ENCODE peak calls at places on chromosomes 3 and 15, in nine cellular contexts. S is transverse colon, W is suprapubic skin, M is tibial nerve, Y is ovary, B is K562, J is esophagus muscularis mucosa, N is GM12878, E is stomach. O is an unnamed sample. For H3K36me3, the result is how much of the 10 kb centered on the place peaks cover.

GRCh38 chr3:174822320-174822719 is 36.8 kb upstream of the NAALADL2 start:
- DNase-seq in N (no peak), E (no peak), B (no peak), W (no peak), M (no peak), Y (no peak), J (no peak), S (no peak), O (no peak)

GRCh38 chr15:27665002-27665401 is 434.1 kb downstream of the OCA2 start:
- DNase-seq in W (no peak), B (no peak), Y (no peak), J (peak), E (no peak), M (no peak), S (no peak), N (no peak), O (no peak)

GRCh38 chr15:35487417-35487816 is 58.5 kb downstream of the DPH6 start:
- DNase-seq in Y (no peak), B (no peak), W (no peak), N (no peak), E (no peak), J (no peak), S (no peak), M (no peak), O (no peak)

GRCh38 chr3:63349583-63350177 is 71.6 kb downstream of the SYNPR start:
- DNase-seq in S (peak), Y (no peak), B (peak), E (peak), W (no peak), J (no peak), M (no peak), N (no peak), O (no peak)

GRCh38 chr3:32026583-32026982 is 45.0 kb downstream of the ZNF860 start:
- DNase-seq in M (no peak), N (no peak), B (no peak), Y (no peak), E (no peak), W (no peak), S (no peak), J (no peak), O (no peak)

GRCh38 chr3:197430961-197431910 is 124.5 kb downstream of the BDH1 start:
- DNase-seq in N (no peak), M (no peak), B (no peak), Y (no peak), J (no peak), W (no peak), S (no peak), E (no peak), O (no peak)

GRCh38 chr3:126474498-126475410 is 937 bp downstream of the ZXDC start:
- DNase-seq in W (peak), S (peak), B (peak), E (peak), N (no peak), M (no peak), J (no peak), Y (no peak), O (peak)

GRCh38 chr3:61612211-61612995 is 51.0 kb downstream of the PTPRG start:
- DNase-seq in E (no peak), J (no peak), S (no peak), W (no peak), M (no peak), N (no peak), B (no peak), Y (no peak), O (no peak)

GRCh38 chr3:79006077-79006476 is 761.7 kb downstream of the ROBO1 start:
- DNase-seq in N (no peak), E (no peak), B (no peak), M (no peak), W (no peak), S (no peak), J (no peak), Y (no peak), O (no peak)

GRCh38 chr3:141920701-141921100 is 44.3 kb downstream of the ATP1B3 start:
- DNase-seq in M (no peak), B (no peak), W (no peak), Y (no peak), E (no peak), S (no peak), J (no peak), N (no peak), O (no peak)

GRCh38 chr3:119964294-119964693 is 130.0 kb downstream of the GSK3B start:
- DNase-seq in W (no peak), B (no peak), S (no peak), J (no peak), N (no peak), E (no peak), M (no peak), Y (no peak), O (no peak)

GRCh38 chr15:78247895-78248294 is 13.5 kb upstream of the ACSBG1 start:
- DNase-seq in E (no peak), B (no peak), J (no peak), N (no peak), Y (no peak), M (no peak), W (no peak), S (no peak), O (peak)

GRCh38 chr3:98343647-98344507 is 9.8 kb upstream of the OR5K4 start:
- DNase-seq in Y (no peak), J (no peak), N (no peak), S (peak), W (no peak), M (no peak), B (peak), E (no peak), O (no peak)

GRCh38 chr3:132033471-132033870 is 1.3 kb downstream of the CPNE4 start:
- DNase-seq in S (no peak), M (no peak), N (no peak), Y (no peak), J (no peak), B (no peak), W (no peak), E (no peak), O (no peak)

GRCh38 chr15:70286110-70286806 is 188.5 kb upstream of the TLE3 start:
- DNase-seq in M (no peak), J (no peak), Y (no peak), B (no peak), S (no peak), E (no peak), N (no peak), W (no peak), O (no peak)

GRCh38 chr3:28590216-28590615 is 241.6 kb upstream of the AZI2 start:
- DNase-seq in E (no peak), S (no peak), B (no peak), N (no peak), M (no peak), W (no peak), Y (no peak), J (no peak), O (no peak)

GRCh38 chr15:90552162-90552928 is 22.6 kb downstream of the CRTC3 start:
- DNase-seq in J (no peak), E (no peak), Y (peak), N (no peak), S (no peak), B (no peak), W (no peak), M (no peak), O (no peak)

GRCh38 chr3:78900426-78900825 is 867.4 kb downstream of the ROBO1 start:
- DNase-seq in W (no peak), N (no peak), E (no peak), J (no peak), B (no peak), S (no peak), M (no peak), Y (no peak), O (no peak)

GRCh38 chr15:29917600-29918597 is 95.6 kb upstream of the TJP1 start:
- DNase-seq in N (no peak), S (no peak), J (peak), W (no peak), B (no peak), Y (no peak), M (no peak), E (no peak), O (no peak)

GRCh38 chr15:74845208-74845568 is 2.2 kb upstream of the ULK3 start:
- DNase-seq in J (no peak), Y (no peak), M (no peak), N (no peak), S (no peak), E (no peak), B (no peak), W (no peak), O (no peak)

GRCh38 chr15:84081391-84082168 is 154.0 kb upstream of the GOLGA6L4 start:
- DNase-seq in E (no peak), S (no peak), M (no peak), W (no peak), Y (no peak), B (peak), N (no peak), J (no peak), O (no peak)

GRCh38 chr15:90701880-90702630 is 15.1 kb upstream of the BLM start:
- DNase-seq in M (peak), W (no peak), N (no peak), Y (no peak), B (peak), J (no peak), E (no peak), S (peak), O (no peak)

DNA sequence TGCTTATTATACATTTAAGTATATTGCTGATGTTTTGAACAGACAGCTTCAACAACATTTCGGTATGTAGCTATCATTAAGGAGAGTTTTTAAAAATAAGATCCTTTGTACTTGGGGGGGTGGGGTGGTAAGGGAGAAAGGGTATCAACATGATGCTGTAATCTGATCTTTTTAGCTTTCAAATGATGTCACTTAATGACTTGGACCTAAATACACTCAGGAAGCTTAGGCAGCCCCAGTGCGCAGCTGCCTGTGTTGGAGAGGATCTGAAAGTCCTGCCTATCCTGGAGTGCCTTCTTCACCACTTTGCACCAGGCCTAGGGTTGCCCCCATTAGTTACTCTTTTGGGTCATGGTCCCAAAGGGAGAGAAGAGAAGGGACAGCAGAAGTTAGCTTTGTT is 57.1 kb upstream of the USP3 start:
- DNase-seq in J (no peak), W (no peak), M (no peak), B (no peak), N (no peak), S (no peak), Y (no peak), E (no peak), O (no peak)
- TF ChIP-seq EP300 in J (no peak), W (no peak), M (no peak), B (no peak), N (no peak), S (no peak), Y (no peak), E (no peak), O (no peak)

GRCh38 chr3:170080605-170081004 is 42.8 kb downstream of the GPR160 start:
- DNase-seq in S (no peak), Y (no peak), M (no peak), E (no peak), J (no peak), B (no peak), N (no peak), W (no peak), O (no peak)
- H3K36me3 ChIP-seq in S (under half), Y (under half), M (under half), E (under half), J (under half), B (under half), N (under half), W (under half), O (under half)

GRCh38 chr3:171871392-171872274 is 28.5 kb downstream of the TMEM212 start:
- DNase-seq in J (no peak), W (no peak), N (no peak), M (no peak), E (no peak), Y (no peak), B (peak), S (no peak), O (no peak)

GRCh38 chr3:171865191-171865865 is 22.2 kb downstream of the TMEM212 start:
- DNase-seq in W (no peak), B (no peak), M (no peak), S (no peak), E (no peak), Y (no peak), J (no peak), N (no peak), O (no peak)

GRCh38 chr3:171863920-171864319 is 20.8 kb downstream of the TMEM212 start:
- DNase-seq in M (no peak), B (no peak), E (no peak), N (no peak), S (no peak), Y (no peak), W (no peak), J (no peak), O (no peak)

GRCh38 chr3:171862993-171863521 is 19.9 kb downstream of the TMEM212 start:
- DNase-seq in Y (peak), J (no peak), W (no peak), B (no peak), E (no peak), S (no peak), N (no peak), M (no peak), O (no peak)

GRCh38 chr3:171867976-171868375 is 24.8 kb downstream of the TMEM212 start:
- DNase-seq in M (no peak), B (peak), E (no peak), S (no peak), N (no peak), J (no peak), W (no peak), Y (no peak), O (no peak)
- TF ChIP-seq EP300 in M (no peak), B (no peak), E (no peak), S (no peak), N (no peak), J (no peak), W (no peak), Y (no peak), O (no peak)

GRCh38 chr3:49707113-49707480 is 12.4 kb downstream of the AMIGO3 start:
- DNase-seq in E (no peak), W (no peak), Y (no peak), N (no peak), J (no peak), B (no peak), M (no peak), S (no peak), O (no peak)

GRCh38 chr3:49706456-49707112 is 12.9 kb downstream of the AMIGO3 start:
- DNase-seq in J (no peak), W (no peak), B (no peak), Y (no peak), E (no peak), N (no peak), M (no peak), S (no peak), O (no peak)

GRCh38 chr3:49703956-49704355 is 14.6 kb downstream of the RNF123 start:
- DNase-seq in N (no peak), S (no peak), B (no peak), J (no peak), Y (no peak), E (no peak), M (no peak), W (no peak), O (no peak)

GRCh38 chr3:49704629-49705028 is 14.9 kb downstream of the AMIGO3 start:
- DNase-seq in S (no peak), B (no peak), W (no peak), E (no peak), N (no peak), M (no peak), J (no peak), Y (no peak), O (no peak)

GRCh38 chr3:49705390-49705960 is 14.0 kb downstream of the AMIGO3 start:
- DNase-seq in Y (no peak), N (no peak), S (no peak), W (no peak), J (no peak), M (no peak), B (no peak), E (no peak), O (no peak)
- H3K36me3 ChIP-seq in Y (under half), N (under half), S (under half), W (half or more), J (under half), M (under half), B (half or more), E (half or more), O (under half)

GRCh38 chr15:91941871-91942270 is 88.4 kb downstream of the SLCO3A1 start:
- DNase-seq in S (no peak), Y (no peak), E (no peak), J (no peak), M (no peak), N (no peak), B (no peak), W (no peak), O (no peak)
- TF ChIP-seq EP300 in S (no peak), Y (no peak), E (no peak), J (no peak), M (no peak), N (no peak), B (no peak), W (no peak), O (no peak)

GRCh38 chr3:101861212-101861977 is 12.1 kb downstream of the NFKBIZ start:
- DNase-seq in J (no peak), W (no peak), B (no peak), N (no peak), M (no peak), Y (no peak), S (no peak), E (no peak), O (no peak)

GRCh38 chr3:101857279-101857678 is 8.0 kb downstream of the NFKBIZ start:
- DNase-seq in S (no peak), W (no peak), Y (no peak), B (no peak), M (no peak), J (no peak), E (no peak), N (no peak), O (no peak)

GRCh38 chr3:101861978-101862421 is 12.7 kb downstream of the NFKBIZ start:
- DNase-seq in S (no peak), J (no peak), B (no peak), N (no peak), E (no peak), Y (no peak), M (no peak), W (no peak), O (no peak)

GRCh38 chr3:101859882-101860281 is 10.6 kb downstream of the NFKBIZ start:
- DNase-seq in B (no peak), M (no peak), J (no peak), N (no peak), E (no peak), S (no peak), W (no peak), Y (no peak), O (no peak)

DNA sequence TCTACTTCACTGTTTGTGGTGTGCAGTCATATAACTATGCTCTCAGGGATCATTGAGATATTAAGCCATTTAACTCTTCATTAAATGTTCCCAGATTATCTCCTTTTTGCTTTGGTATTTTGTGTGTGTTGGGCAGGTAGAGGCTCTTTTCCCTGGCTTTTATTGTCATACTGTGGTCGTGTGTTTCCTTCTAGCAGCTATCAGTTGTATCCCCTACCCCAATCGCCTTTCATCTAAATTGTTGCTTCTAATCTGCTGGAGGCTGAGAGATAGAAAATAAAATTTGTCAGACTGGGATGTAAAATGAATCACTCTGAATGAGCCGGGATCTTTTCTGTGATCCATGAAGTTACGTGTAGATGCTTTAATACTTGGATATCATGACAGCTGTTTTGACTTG is 9.2 kb downstream of the NFKBIZ start:
- DNase-seq in M (no peak), Y (no peak), B (no peak), N (no peak), E (no peak), S (no peak), J (no peak), W (no peak), O (no peak)
- H3K36me3 ChIP-seq in M (half or more), Y (under half), B (half or more), N (half or more), E (half or more), S (under half), J (half or more), W (half or more), O (half or more)

DNA sequence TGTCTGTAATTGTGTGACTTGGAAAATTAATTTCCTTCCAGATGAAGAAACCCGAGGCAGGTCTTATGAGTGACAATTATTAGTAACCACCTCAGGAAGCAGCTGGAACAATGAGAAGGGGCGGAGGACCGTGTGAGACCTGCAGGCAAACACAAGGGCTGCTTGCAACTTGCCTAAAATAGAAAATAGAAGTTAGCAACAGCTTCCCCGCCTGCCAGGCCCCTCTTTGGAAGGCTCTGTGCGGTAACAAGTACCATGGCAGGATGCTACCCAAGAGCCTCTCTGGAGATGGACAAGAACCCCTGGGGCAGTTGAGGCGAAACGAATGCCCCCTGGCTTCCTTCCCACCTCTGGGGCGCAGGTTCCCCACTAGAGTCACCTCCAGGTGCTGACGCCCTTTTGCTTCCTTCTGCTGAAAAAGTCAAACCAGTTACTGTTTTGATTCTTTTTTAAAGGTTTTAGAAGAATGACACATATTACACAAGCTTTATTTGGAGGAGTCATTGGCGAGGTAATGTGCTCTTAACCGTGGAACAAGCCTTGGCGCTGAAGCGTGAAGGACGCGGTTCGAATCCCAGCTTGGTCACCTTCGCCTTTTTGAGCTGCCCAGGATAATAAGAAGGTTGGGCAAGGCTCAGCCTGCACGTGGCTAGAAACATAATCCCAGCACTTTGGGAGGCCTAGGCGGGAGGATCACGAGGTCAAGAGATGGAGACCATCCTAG is 47.0 kb upstream of the SYNM start:
- DNase-seq in N (peak), S (no peak), M (no peak), J (peak), Y (peak), E (no peak), B (no peak), W (no peak), O (peak)
- TF ChIP-seq EP300 in N (no peak), S (no peak), M (no peak), J (no peak), Y (no peak), E (no peak), B (no peak), W (no peak), O (no peak)

GRCh38 chr15:82830427-82831173 is 21.2 kb downstream of the WHAMM start:
- DNase-seq in E (no peak), J (no peak), M (no peak), S (no peak), W (no peak), Y (no peak), N (no peak), B (no peak), O (no peak)

GRCh38 chr15:82829234-82829633 is 19.8 kb downstream of the WHAMM start:
- DNase-seq in Y (no peak), N (no peak), W (no peak), J (no peak), E (no peak), S (no peak), B (no peak), M (no peak), O (no peak)

GRCh38 chr15:82833283-82833682 is 23.9 kb downstream of the WHAMM start:
- DNase-seq in J (no peak), S (no peak), N (no peak), W (no peak), B (no peak), E (no peak), Y (no peak), M (no peak), O (no peak)

GRCh38 chr15:82832601-82833209 is 23.3 kb downstream of the WHAMM start:
- DNase-seq in E (no peak), J (no peak), S (no peak), B (no peak), N (peak), Y (no peak), W (no peak), M (no peak), O (no peak)

GRCh38 chr15:82831894-82832600 is 22.6 kb downstream of the WHAMM start:
- DNase-seq in J (no peak), S (no peak), M (no peak), E (no peak), B (no peak), N (no peak), Y (no peak), W (no peak), O (no peak)
- H3K36me3 ChIP-seq in J (half or more), S (under half), M (under half), E (half or more), B (half or more), N (under half), Y (under half), W (half or more), O (half or more)

O was measured in sigmoid colon.